ENCODE peak calls at places on chromosomes 6 and 20, in six cellular contexts. Y, T, G, A, R and O are unnamed samples.

GRCh38 chr6:125375841-125376240 is 74.1 kb upstream of the HDDC2 start:
- DNase-seq in Y (no peak), T (no peak), G (no peak), A (no peak), R (no peak), O (no peak)

GRCh38 chr6:16688984-16689636 is 72.2 kb downstream of the ATXN1 start:
- DNase-seq in Y (no peak), T (no peak), G (no peak), A (no peak), R (no peak), O (no peak)

GRCh38 chr6:34872332-34872731 is 15.5 kb downstream of the TAF11 start:
- DNase-seq in Y (no peak), T (no peak), G (no peak), A (no peak), R (no peak), O (no peak)

GRCh38 chr20:47274449-47275108 is 81.9 kb downstream of the ZMYND8 start:
- DNase-seq in Y (no peak), T (no peak), G (no peak), A (no peak), R (no peak), O (no peak)

GRCh38 chr6:28254340-28254618 is 2.2 kb upstream of the ZKSCAN4 start:
- DNase-seq in Y (no peak), T (no peak), G (no peak), A (no peak), R (no peak), O (no peak)

GRCh38 chr6:3561745-3562144 is 104.9 kb upstream of the SLC22A23 start:
- DNase-seq in Y (no peak), T (no peak), G (no peak), A (no peak), R (no peak), O (no peak)

GRCh38 chr6:132003516-132004178 is 52.5 kb upstream of the CCN2 start:
- DNase-seq in Y (no peak), T (no peak), G (no peak), A (no peak), R (no peak), O (no peak)

GRCh38 chr6:106858653-106859092 is 115.9 kb downstream of the CD24 start:
- DNase-seq in Y (peak; percentile 90), T (peak; percentile 78), G (no peak), A (no peak), R (no peak), O (no peak)

GRCh38 chr6:38483526-38483925 is 156.2 kb downstream of the BTBD9 start:
- DNase-seq in Y (no peak), T (no peak), G (no peak), A (no peak), R (no peak), O (no peak)

GRCh38 chr6:30768634-30769087 is 24.3 kb upstream of the IER3 start:
- DNase-seq in Y (no peak), T (no peak), G (no peak), A (no peak), R (no peak), O (no peak)

GRCh38 chr20:23091741-23092408 is 5.8 kb upstream of the CD93 start:
- DNase-seq in Y (no peak), T (no peak), G (no peak), A (no peak), R (no peak), O (no peak)

GRCh38 chr20:36574278-36575065 is 1.1 kb downstream of the TGIF2 start:
- DNase-seq in Y (no peak), T (peak; percentile 68), G (peak; percentile 37), A (peak; percentile 51), R (peak; percentile 82), O (peak; percentile 81)

GRCh38 chr6:21046276-21046675 is 512.0 kb downstream of the CDKAL1 start:
- DNase-seq in Y (no peak), T (no peak), G (no peak), A (no peak), R (no peak), O (no peak)

GRCh38 chr6:86412063-86412462 is 525.3 kb upstream of the HTR1E start:
- DNase-seq in Y (no peak), T (no peak), G (no peak), A (no peak), R (no peak), O (no peak)

GRCh38 chr6:168130168-168130651 is 51.2 kb upstream of the FRMD1 start:
- DNase-seq in Y (peak; percentile 87), T (no peak), G (no peak), A (peak; percentile 49), R (no peak), O (peak; percentile 28)
- H3K9me3 ChIP-seq in Y (no peaks in the 10 kb centered on the region), T (no peaks in the 10 kb centered on the region), G (no peaks in the 10 kb centered on the region), A (no peaks in the 10 kb centered on the region), R (no peaks in the 10 kb centered on the region), O (no peaks in the 10 kb centered on the region)

GRCh38 chr6:40912158-40912946 is 126.7 kb downstream of the UNC5CL start:
- DNase-seq in Y (no peak), T (peak; percentile 61), G (no peak), A (peak; percentile 68), R (peak; percentile 26), O (no peak)
- TF ChIP-seq EP300 in Y (no peak), T (no peak), G (no peak), A (no peak), R (no peak), O (no peak)

DNA sequence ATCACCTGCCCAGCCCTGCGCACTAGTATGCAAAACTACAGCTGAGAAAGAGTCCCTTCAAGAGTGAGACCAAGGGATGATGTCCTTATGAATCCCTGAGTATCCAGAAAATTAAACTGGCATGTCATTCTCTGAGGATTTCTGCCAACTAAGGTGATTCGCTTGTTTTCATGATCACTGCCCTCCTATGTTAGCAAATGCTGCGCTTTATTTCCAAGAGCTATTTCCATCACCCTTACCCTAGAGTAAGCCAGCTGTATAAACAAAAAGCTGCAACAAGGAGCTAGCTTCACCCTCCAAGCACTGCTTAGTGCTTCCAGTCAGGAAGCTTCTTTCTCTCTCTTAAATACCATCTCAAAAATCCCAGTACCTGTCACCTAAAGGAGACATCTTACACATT is 322.4 kb downstream of the NRN1 start:
- DNase-seq in Y (no peak), T (no peak), G (no peak), A (no peak), R (no peak), O (no peak)
- H3K27ac ChIP-seq in Y (no peak overlapping the region), T (no peak overlapping the region), G (no peak overlapping the region), A (no peak overlapping the region), R (no peak overlapping the region), O (no peak overlapping the region)

DNA sequence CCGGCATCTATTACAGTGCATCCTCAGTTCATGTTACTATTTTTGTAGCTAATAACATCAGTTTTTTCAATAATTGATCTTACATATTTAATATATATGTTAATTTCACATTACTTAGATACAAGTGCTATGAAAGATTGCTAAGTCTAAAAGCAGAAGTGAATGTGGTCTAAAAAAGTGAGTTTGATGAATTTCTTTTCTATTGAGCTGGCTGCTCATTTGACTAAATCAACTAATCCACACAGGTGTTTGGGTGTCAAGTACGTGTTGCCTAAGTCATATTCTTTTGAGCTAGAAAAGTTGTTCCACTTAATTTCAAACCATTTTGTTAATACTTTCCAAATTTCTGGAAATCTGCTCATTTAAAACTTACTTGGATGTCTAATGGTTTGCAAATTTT is 46.6 kb upstream of the EZR start:
- DNase-seq in Y (no peak), T (no peak), G (no peak), A (no peak), R (no peak), O (no peak)
- H3K9me3 ChIP-seq in Y (no peaks in the 10 kb centered on the region), T (no peaks in the 10 kb centered on the region), G (no peaks in the 10 kb centered on the region), A (no peaks in the 10 kb centered on the region), R (no peaks in the 10 kb centered on the region), O (no peaks in the 10 kb centered on the region)

GRCh38 chr6:135983720-135984343 is 132.3 kb downstream of the PDE7B start:
- DNase-seq in Y (no peak), T (no peak), G (no peak), A (no peak), R (no peak), O (no peak)
- TF ChIP-seq EP300 in Y (no peak), T (no peak), G (no peak), A (no peak), R (no peak), O (no peak)

GRCh38 chr6:73240730-73241129 is 15.4 kb upstream of the KHDC1L start:
- DNase-seq in Y (no peak), T (no peak), G (no peak), A (no peak), R (no peak), O (no peak)

GRCh38 chr6:73236147-73236750 is 11.0 kb upstream of the KHDC1L start:
- DNase-seq in Y (no peak), T (no peak), G (no peak), A (no peak), R (no peak), O (no peak)

DNA sequence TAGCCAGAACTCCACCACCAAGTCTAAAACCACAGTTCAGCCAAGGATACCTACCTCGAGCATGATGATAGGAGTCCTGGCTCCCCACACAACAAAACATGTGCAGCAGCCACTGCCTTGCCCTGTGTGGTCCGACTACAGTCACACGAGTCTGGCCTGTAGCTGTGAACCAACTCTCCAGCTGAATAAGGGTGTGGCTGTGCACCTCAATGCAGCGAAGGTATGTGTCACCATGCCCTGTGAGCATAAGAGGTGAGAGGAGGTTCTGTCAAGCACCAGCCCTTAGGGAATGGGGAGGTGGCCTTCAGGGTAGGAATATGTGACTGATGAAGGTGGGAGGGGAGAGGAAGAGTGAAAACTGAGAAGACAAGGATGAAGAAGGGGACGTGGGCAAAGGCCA is 16.7 kb upstream of the KHDC1L start:
- DNase-seq in Y (no peak), T (no peak), G (no peak), A (no peak), R (no peak), O (no peak)
- H3K27ac ChIP-seq in Y (no peak overlapping the region), T (no peak overlapping the region), G (no peak overlapping the region), A (no peak overlapping the region), R (no peak overlapping the region), O (no peak overlapping the region)

GRCh38 chr6:168373389-168373788 is 53.8 kb upstream of the DACT2 start:
- DNase-seq in Y (no peak), T (no peak), G (no peak), A (no peak), R (no peak), O (peak; percentile 41)
- H3K9me3 ChIP-seq in Y (no peaks in the 10 kb centered on the region), T (no peaks in the 10 kb centered on the region), G (no peaks in the 10 kb centered on the region), A (no peaks in the 10 kb centered on the region), R (no peaks in the 10 kb centered on the region), O (no peaks in the 10 kb centered on the region)